ENCODE peak calls at places on chromosome 2, in eight cellular contexts. R, S, K, Y, L, I, D and A are unnamed samples.

GRCh38 chr2:100940766-100941645 is 61.1 kb upstream of the RPL31 start:
- DNase-seq in R (peak), S (no peak), K (no peak), Y (no peak), L (no peak), I (no peak), D (no peak), A (no peak)

GRCh38 chr2:28713582-28714292 is 37.9 kb upstream of the PPP1CB start:
- DNase-seq in R (no peak), S (no peak), K (no peak), Y (no peak), L (no peak), I (no peak), D (no peak), A (no peak)

GRCh38 chr2:58341047-58341446 is 99.9 kb upstream of the FANCL start:
- DNase-seq in R (no peak), S (no peak), K (no peak), Y (no peak), L (no peak), I (no peak), D (no peak), A (no peak)

GRCh38 chr2:173414823-173415322 is 60.2 kb downstream of the CDCA7 start:
- DNase-seq in R (no peak), S (peak), K (no peak), Y (no peak), L (peak), I (no peak), D (no peak), A (no peak)

GRCh38 chr2:217261452-217261851 is 401.6 kb upstream of the TNP1 start:
- DNase-seq in R (no peak), S (no peak), K (no peak), Y (no peak), L (no peak), I (no peak), D (no peak), A (no peak)

GRCh38 chr2:112626604-112627059 is 19.1 kb upstream of the SLC20A1 start:
- DNase-seq in R (peak), S (peak), K (peak), Y (peak), L (peak), I (peak), D (peak), A (peak)

GRCh38 chr2:26717362-26717761 is 24.8 kb downstream of the KCNK3 start:
- DNase-seq in R (no peak), S (no peak), K (no peak), Y (no peak), L (no peak), I (no peak), D (no peak), A (no peak)

GRCh38 chr2:122267947-122268346 is 512.5 kb downstream of the TSN start:
- DNase-seq in R (no peak), S (no peak), K (no peak), Y (no peak), L (no peak), I (no peak), D (no peak), A (no peak)

GRCh38 chr2:85761-86160 is 39.5 kb upstream of the FAM110C start:
- DNase-seq in R (no peak), S (no peak), K (no peak), Y (no peak), L (no peak), I (no peak), D (no peak), A (no peak)

GRCh38 chr2:46780801-46781445 is 134.7 kb downstream of the MCFD2 start:
- DNase-seq in R (no peak), S (peak), K (peak), Y (no peak), L (peak), I (peak), D (peak), A (no peak)

GRCh38 chr2:1731512-1731962 is 12.8 kb downstream of the PXDN start:
- DNase-seq in R (no peak), S (peak), K (no peak), Y (no peak), L (peak), I (peak), D (peak), A (no peak)